ENCODE peak calls at places on chromosomes 2 and 18, in nine cellular contexts. One of them, this sample, is unnamed.

GRCh38 chr2:174300114-174300513 is 34.6 kb upstream of the SP9 start:
- DNase-seq in stimulated activated CD8-positive, alpha-beta memory T cell treated with anti-CD3 and anti-CD28 coated beads, Interleukin-4, amount 100 ng/mL, for 48 hours: no peak
- DNase-seq in NCI-H1092: no peak
- DNase-seq in AG09319: no peak
- DNase-seq in NCI-H1436: no peak
- DNase-seq in AG08396: no peak
- DNase-seq in aorta: no peak
- DNase-seq in cardiac muscle cell: peak; percentile 66
- DNase-seq in CD8-positive, alpha-beta T cell: no peak
- DNase-seq in this sample: no peak

GRCh38 chr2:30679416-30680088 is 127.7 kb downstream of the CAPN13 start:
- DNase-seq in stimulated activated CD8-positive, alpha-beta memory T cell treated with anti-CD3 and anti-CD28 coated beads, Interleukin-4, amount 100 ng/mL, for 48 hours: no peak
- DNase-seq in NCI-H1092: no peak
- DNase-seq in AG09319: no peak
- DNase-seq in NCI-H1436: peak; percentile 18
- DNase-seq in AG08396: peak; percentile 61
- DNase-seq in aorta: no peak
- DNase-seq in cardiac muscle cell: peak; percentile 48
- DNase-seq in CD8-positive, alpha-beta T cell: no peak
- DNase-seq in this sample: no peak

GRCh38 chr2:234091883-234092282 is 41.4 kb downstream of the SPP2 start:
- DNase-seq in stimulated activated CD8-positive, alpha-beta memory T cell treated with anti-CD3 and anti-CD28 coated beads, Interleukin-4, amount 100 ng/mL, for 48 hours: no peak
- DNase-seq in NCI-H1092: no peak
- DNase-seq in AG09319: no peak
- DNase-seq in NCI-H1436: no peak
- DNase-seq in AG08396: no peak
- DNase-seq in aorta: no peak
- DNase-seq in cardiac muscle cell: no peak
- DNase-seq in CD8-positive, alpha-beta T cell: no peak
- DNase-seq in this sample: no peak

GRCh38 chr2:236169151-236169721 is 1.1 kb upstream of the GBX2 start:
- DNase-seq in stimulated activated CD8-positive, alpha-beta memory T cell treated with anti-CD3 and anti-CD28 coated beads, Interleukin-4, amount 100 ng/mL, for 48 hours: no peak
- DNase-seq in NCI-H1092: no peak
- DNase-seq in AG09319: no peak
- DNase-seq in NCI-H1436: peak; percentile 53
- DNase-seq in AG08396: peak; percentile 18
- DNase-seq in aorta: peak; percentile 58
- DNase-seq in cardiac muscle cell: no peak
- DNase-seq in CD8-positive, alpha-beta T cell: no peak
- DNase-seq in this sample: no peak

GRCh38 chr2:174970092-174970491 is 35.1 kb downstream of the CHN1 start:
- DNase-seq in stimulated activated CD8-positive, alpha-beta memory T cell treated with anti-CD3 and anti-CD28 coated beads, Interleukin-4, amount 100 ng/mL, for 48 hours: no peak
- DNase-seq in NCI-H1092: no peak
- DNase-seq in AG09319: no peak
- DNase-seq in NCI-H1436: no peak
- DNase-seq in AG08396: no peak
- DNase-seq in aorta: no peak
- DNase-seq in cardiac muscle cell: no peak
- DNase-seq in CD8-positive, alpha-beta T cell: no peak
- DNase-seq in this sample: no peak

GRCh38 chr2:222433381-222434173 is 9.2 kb downstream of the SGPP2 start:
- DNase-seq in stimulated activated CD8-positive, alpha-beta memory T cell treated with anti-CD3 and anti-CD28 coated beads, Interleukin-4, amount 100 ng/mL, for 48 hours: no peak
- DNase-seq in NCI-H1092: no peak
- DNase-seq in AG09319: no peak
- DNase-seq in NCI-H1436: no peak
- DNase-seq in AG08396: no peak
- DNase-seq in aorta: no peak
- DNase-seq in cardiac muscle cell: no peak
- DNase-seq in CD8-positive, alpha-beta T cell: no peak
- DNase-seq in this sample: no peak

GRCh38 chr18:39529358-39529757 is 1963.8 kb upstream of the CELF4 start:
- DNase-seq in stimulated activated CD8-positive, alpha-beta memory T cell treated with anti-CD3 and anti-CD28 coated beads, Interleukin-4, amount 100 ng/mL, for 48 hours: no peak
- DNase-seq in NCI-H1092: no peak
- DNase-seq in AG09319: no peak
- DNase-seq in NCI-H1436: no peak
- DNase-seq in AG08396: no peak
- DNase-seq in aorta: peak; percentile 53
- DNase-seq in cardiac muscle cell: no peak
- DNase-seq in CD8-positive, alpha-beta T cell: no peak
- DNase-seq in this sample: no peak

GRCh38 chr18:59715966-59716369 is 18.7 kb upstream of the CCBE1 start:
- DNase-seq in stimulated activated CD8-positive, alpha-beta memory T cell treated with anti-CD3 and anti-CD28 coated beads, Interleukin-4, amount 100 ng/mL, for 48 hours: no peak
- DNase-seq in NCI-H1092: no peak
- DNase-seq in AG09319: peak; percentile 76
- DNase-seq in NCI-H1436: no peak
- DNase-seq in AG08396: peak; percentile 79
- DNase-seq in aorta: no peak
- DNase-seq in cardiac muscle cell: peak; percentile 90
- DNase-seq in CD8-positive, alpha-beta T cell: no peak
- DNase-seq in this sample: no peak

GRCh38 chr18:63848159-63848558 is 39.3 kb upstream of the SERPINB2 start:
- DNase-seq in stimulated activated CD8-positive, alpha-beta memory T cell treated with anti-CD3 and anti-CD28 coated beads, Interleukin-4, amount 100 ng/mL, for 48 hours: no peak
- DNase-seq in NCI-H1092: peak; percentile 59
- DNase-seq in AG09319: peak; percentile 23
- DNase-seq in NCI-H1436: peak; percentile 15
- DNase-seq in AG08396: peak; percentile 27
- DNase-seq in aorta: no peak
- DNase-seq in cardiac muscle cell: peak; percentile 70
- DNase-seq in CD8-positive, alpha-beta T cell: no peak
- DNase-seq in this sample: peak; percentile 46

GRCh38 chr2:228747478-228747877 is 523.6 kb downstream of the PID1 start:
- DNase-seq in stimulated activated CD8-positive, alpha-beta memory T cell treated with anti-CD3 and anti-CD28 coated beads, Interleukin-4, amount 100 ng/mL, for 48 hours: no peak
- DNase-seq in NCI-H1092: no peak
- DNase-seq in AG09319: no peak
- DNase-seq in NCI-H1436: no peak
- DNase-seq in AG08396: no peak
- DNase-seq in aorta: no peak
- DNase-seq in cardiac muscle cell: no peak
- DNase-seq in CD8-positive, alpha-beta T cell: no peak
- DNase-seq in this sample: no peak

GRCh38 chr2:23537991-23538390 is 153.0 kb downstream of the KLHL29 start:
- DNase-seq in stimulated activated CD8-positive, alpha-beta memory T cell treated with anti-CD3 and anti-CD28 coated beads, Interleukin-4, amount 100 ng/mL, for 48 hours: no peak
- DNase-seq in NCI-H1092: no peak
- DNase-seq in AG09319: no peak
- DNase-seq in NCI-H1436: no peak
- DNase-seq in AG08396: no peak
- DNase-seq in aorta: no peak
- DNase-seq in cardiac muscle cell: no peak
- DNase-seq in CD8-positive, alpha-beta T cell: no peak
- DNase-seq in this sample: no peak

GRCh38 chr18:55096261-55097026 is 137.2 kb upstream of the CCDC68 start:
- DNase-seq in stimulated activated CD8-positive, alpha-beta memory T cell treated with anti-CD3 and anti-CD28 coated beads, Interleukin-4, amount 100 ng/mL, for 48 hours: no peak
- DNase-seq in NCI-H1092: no peak
- DNase-seq in AG09319: peak; percentile 46
- DNase-seq in NCI-H1436: no peak
- DNase-seq in AG08396: peak; percentile 44
- DNase-seq in aorta: no peak
- DNase-seq in cardiac muscle cell: peak; percentile 83
- DNase-seq in CD8-positive, alpha-beta T cell: no peak
- DNase-seq in this sample: peak; percentile 54

GRCh38 chr2:157662401-157662800 is 33.7 kb upstream of the ACVR1C start:
- DNase-seq in stimulated activated CD8-positive, alpha-beta memory T cell treated with anti-CD3 and anti-CD28 coated beads, Interleukin-4, amount 100 ng/mL, for 48 hours: no peak
- DNase-seq in NCI-H1092: no peak
- DNase-seq in AG09319: no peak
- DNase-seq in NCI-H1436: no peak
- DNase-seq in AG08396: no peak
- DNase-seq in aorta: no peak
- DNase-seq in cardiac muscle cell: no peak
- DNase-seq in CD8-positive, alpha-beta T cell: no peak
- DNase-seq in this sample: no peak

GRCh38 chr2:28322887-28323483 is 69.7 kb upstream of the FOSL2 start:
- DNase-seq in stimulated activated CD8-positive, alpha-beta memory T cell treated with anti-CD3 and anti-CD28 coated beads, Interleukin-4, amount 100 ng/mL, for 48 hours: no peak
- DNase-seq in NCI-H1092: no peak
- DNase-seq in AG09319: no peak
- DNase-seq in NCI-H1436: no peak
- DNase-seq in AG08396: peak; percentile 22
- DNase-seq in aorta: no peak
- DNase-seq in cardiac muscle cell: no peak
- DNase-seq in CD8-positive, alpha-beta T cell: no peak
- DNase-seq in this sample: no peak

GRCh38 chr18:25230658-25231326 is 121.2 kb downstream of the ZNF521 start:
- DNase-seq in stimulated activated CD8-positive, alpha-beta memory T cell treated with anti-CD3 and anti-CD28 coated beads, Interleukin-4, amount 100 ng/mL, for 48 hours: no peak
- DNase-seq in NCI-H1092: no peak
- DNase-seq in AG09319: peak; percentile 71
- DNase-seq in NCI-H1436: no peak
- DNase-seq in AG08396: peak; percentile 76
- DNase-seq in aorta: peak; percentile 78
- DNase-seq in cardiac muscle cell: peak; percentile 93
- DNase-seq in CD8-positive, alpha-beta T cell: no peak
- DNase-seq in this sample: no peak

GRCh38 chr2:23069156-23069555 is 315.8 kb upstream of the KLHL29 start:
- DNase-seq in stimulated activated CD8-positive, alpha-beta memory T cell treated with anti-CD3 and anti-CD28 coated beads, Interleukin-4, amount 100 ng/mL, for 48 hours: no peak
- DNase-seq in NCI-H1092: no peak
- DNase-seq in AG09319: no peak
- DNase-seq in NCI-H1436: no peak
- DNase-seq in AG08396: no peak
- DNase-seq in aorta: no peak
- DNase-seq in cardiac muscle cell: no peak
- DNase-seq in CD8-positive, alpha-beta T cell: no peak
- DNase-seq in this sample: no peak

GRCh38 chr2:985317-985898 is 34.8 kb downstream of the SNTG2 start:
- DNase-seq in stimulated activated CD8-positive, alpha-beta memory T cell treated with anti-CD3 and anti-CD28 coated beads, Interleukin-4, amount 100 ng/mL, for 48 hours: no peak
- DNase-seq in NCI-H1092: no peak
- DNase-seq in AG09319: no peak
- DNase-seq in NCI-H1436: no peak
- DNase-seq in AG08396: no peak
- DNase-seq in aorta: no peak
- DNase-seq in cardiac muscle cell: no peak
- DNase-seq in CD8-positive, alpha-beta T cell: no peak
- DNase-seq in this sample: no peak